ENCODE peak calls at places on chromosomes 16 and 17, in four cellular contexts. K is WTC11, N is GM12878, I is HepG2. O is an unnamed sample.

GRCh38 chr17:75407655-75408352 is 2.3 kb upstream of the GRB2 start:
- DNase-seq in K (no peak), N (no peak), I (no peak), O (no peak)

GRCh38 chr16:9854665-9855064 is 327.6 kb downstream of the GRIN2A start:
- DNase-seq in I (no peak), N (no peak), K (no peak), O (no peak)

GRCh38 chr16:88747588-88748301 is 37.3 kb downstream of the PIEZO1 start:
- DNase-seq in N (no peak), K (peak), I (peak), O (peak)

GRCh38 chr16:72198021-72198420 is 26.1 kb upstream of the PMFBP1 start:
- DNase-seq in K (no peak), I (no peak), N (no peak), O (no peak)

GRCh38 chr17:1083451-1084187 is 86.7 kb downstream of the TIMM22 start:
- DNase-seq in N (no peak), K (no peak), I (no peak), O (no peak)

GRCh38 chr16:27644165-27644564 is 94.2 kb downstream of the KATNIP start:
- DNase-seq in N (no peak), I (no peak), K (no peak), O (no peak)

GRCh38 chr17:28861393-28862203 is 6.8 kb downstream of the ERAL1 start:
- DNase-seq in K (peak), N (no peak), I (no peak), O (peak)

GRCh38 chr17:81513669-81514484 is 1.3 kb upstream of the ACTG1 start:
- DNase-seq in N (no peak), K (peak), I (peak), O (peak)

GRCh38 chr16:81493755-81494433 is 49.3 kb downstream of the CMIP start:
- DNase-seq in I (peak), K (no peak), N (no peak), O (peak)

GRCh38 chr16:89880477-89881367 is 7.3 kb downstream of the TCF25 start:
- DNase-seq in N (no peak), I (no peak), K (no peak), O (no peak)

GRCh38 chr16:52786105-52786504 is 239.2 kb upstream of the TOX3 start:
- DNase-seq in I (no peak), N (no peak), K (no peak), O (no peak)

GRCh38 chr16:11315499-11315898 is 29.8 kb upstream of the RMI2 start:
- DNase-seq in K (peak), N (no peak), I (no peak), O (no peak)
- TF ChIP-seq CREM in K (no peak), N (no peak), I (no peak), O (no peak)

DNA sequence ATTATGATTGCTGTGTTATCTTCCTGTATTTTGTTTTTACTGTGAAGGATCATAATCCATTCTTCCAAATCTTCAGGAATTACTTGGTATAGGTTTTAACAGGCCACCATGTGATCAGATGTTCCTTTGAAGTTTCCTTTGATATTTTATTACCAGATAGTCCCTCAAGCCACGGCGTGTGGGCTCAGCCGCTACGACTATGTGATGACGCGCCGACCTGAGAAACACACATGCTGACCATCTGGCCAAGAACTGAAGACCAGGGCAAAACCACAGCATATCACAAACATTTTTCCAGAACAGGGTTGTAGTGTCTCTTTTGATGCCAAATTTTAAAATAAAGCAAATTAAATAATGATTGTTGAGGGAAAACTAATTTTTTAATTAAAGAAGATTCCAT is 47.3 kb downstream of the ZCCHC14 start:
- DNase-seq in K (no peak), I (no peak), N (no peak), O (no peak)
- TF ChIP-seq CREM in K (no peak), I (no peak), N (no peak), O (no peak)

DNA sequence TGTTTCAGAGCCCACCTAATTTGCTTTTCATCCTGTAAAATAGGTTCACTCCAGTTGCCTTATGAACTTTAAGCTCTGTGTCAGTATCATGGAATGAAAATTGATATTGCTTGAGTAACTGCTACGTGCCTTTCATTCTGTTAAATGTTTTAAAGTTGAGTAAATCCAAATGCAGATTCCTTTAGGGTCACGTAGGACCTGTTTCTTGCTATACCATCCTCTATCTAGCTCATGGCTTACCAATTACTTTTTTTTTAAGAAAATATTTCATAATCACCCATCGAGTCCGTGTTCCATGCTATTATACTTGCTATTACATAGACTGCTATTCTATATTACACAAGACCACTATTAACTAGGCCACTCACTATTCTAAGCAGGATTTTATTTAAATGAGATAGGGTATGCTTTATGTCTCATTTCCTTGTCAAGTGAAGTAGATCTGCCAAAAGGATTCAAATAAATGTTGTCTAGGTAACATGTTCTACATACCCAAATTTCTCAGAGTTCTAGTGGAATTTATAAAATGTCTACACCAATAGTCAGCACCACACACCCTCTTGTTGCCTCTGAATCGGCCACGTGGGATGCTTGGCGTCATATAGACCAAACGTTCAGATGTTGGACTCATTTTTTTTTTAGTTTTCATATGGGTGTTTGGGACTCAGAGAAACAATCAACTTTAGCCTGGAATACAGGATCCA is 11.9 kb downstream of the ANKFN1 start:
- DNase-seq in I (no peak), K (no peak), N (no peak), O (no peak)
- TF ChIP-seq CREM in I (no peak), K (no peak), N (no peak), O (no peak)

DNA sequence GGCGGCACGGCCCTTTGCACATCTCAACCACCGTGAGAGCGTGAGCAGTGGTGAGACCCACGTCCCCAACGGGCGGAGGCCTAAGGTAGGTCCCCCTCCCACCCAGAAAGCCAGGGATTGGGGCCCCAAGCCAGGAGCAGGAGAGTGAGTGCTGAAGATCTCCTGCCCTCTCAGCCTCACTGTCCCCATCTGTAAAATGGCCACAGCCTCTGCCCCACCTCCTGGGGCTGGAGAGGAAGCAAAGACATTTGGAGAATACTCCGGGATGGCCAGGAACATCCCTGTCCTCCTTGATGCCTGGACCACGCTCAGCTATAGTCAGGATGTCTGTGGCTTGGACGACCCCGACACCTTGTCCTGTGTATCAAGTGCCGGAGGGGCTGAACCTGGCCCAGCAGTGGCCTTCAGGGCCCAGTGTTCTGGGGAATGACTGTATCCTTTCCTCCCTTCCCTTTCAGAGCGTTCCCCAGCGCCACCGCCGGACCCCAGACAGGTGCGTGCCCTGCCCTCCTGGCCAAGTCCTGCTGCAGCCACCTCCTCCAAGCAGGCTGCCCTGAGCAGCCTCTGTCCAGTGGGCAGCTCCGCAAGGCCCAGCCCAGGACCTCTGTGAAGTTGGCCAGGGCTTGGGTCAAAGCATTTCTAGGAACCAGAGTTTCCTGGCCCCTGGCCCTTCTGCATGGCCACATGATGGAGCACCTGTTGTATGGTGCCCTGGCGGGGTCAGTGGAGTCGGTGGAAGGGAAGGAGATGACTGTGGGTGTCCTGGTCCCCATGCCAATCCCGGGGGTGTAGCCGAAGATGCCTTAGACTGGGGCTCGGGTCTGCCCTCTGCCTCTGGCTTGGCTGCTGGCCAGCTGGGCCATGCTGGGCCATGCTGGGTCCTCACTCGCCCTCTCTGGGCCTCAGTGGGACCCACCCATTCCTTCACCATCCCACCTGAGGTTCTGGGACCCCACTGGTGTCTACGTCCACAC is 38.4 kb downstream of the ADCY7 start:
- DNase-seq in N (no peak), I (no peak), K (no peak), O (no peak)
- TF ChIP-seq CREM in N (no peak), I (no peak), K (no peak), O (no peak)

GRCh38 chr16:3580271-3580670 is 3.1 kb upstream of the NLRC3 start:
- DNase-seq in K (no peak), I (no peak), N (no peak), O (no peak)
- TF ChIP-seq CREM in K (no peak), I (no peak), N (no peak), O (no peak)

GRCh38 chr16:67280090-67281015 is 1.0 kb downstream of the PLEKHG4 start:
- DNase-seq in K (no peak), I (no peak), N (no peak), O (no peak)

GRCh38 chr16:67277294-67277998 is 1.9 kb upstream of the PLEKHG4 start:
- DNase-seq in N (no peak), K (no peak), I (peak), O (peak)

GRCh38 chr16:67278773-67279295 is 498 bp upstream of the PLEKHG4 start:
- DNase-seq in K (peak), N (no peak), I (no peak), O (peak)

GRCh38 chr16:67279296-67280089 is at the start of gene PLEKHG4:
- DNase-seq in K (peak), N (peak), I (peak), O (peak)

DNA sequence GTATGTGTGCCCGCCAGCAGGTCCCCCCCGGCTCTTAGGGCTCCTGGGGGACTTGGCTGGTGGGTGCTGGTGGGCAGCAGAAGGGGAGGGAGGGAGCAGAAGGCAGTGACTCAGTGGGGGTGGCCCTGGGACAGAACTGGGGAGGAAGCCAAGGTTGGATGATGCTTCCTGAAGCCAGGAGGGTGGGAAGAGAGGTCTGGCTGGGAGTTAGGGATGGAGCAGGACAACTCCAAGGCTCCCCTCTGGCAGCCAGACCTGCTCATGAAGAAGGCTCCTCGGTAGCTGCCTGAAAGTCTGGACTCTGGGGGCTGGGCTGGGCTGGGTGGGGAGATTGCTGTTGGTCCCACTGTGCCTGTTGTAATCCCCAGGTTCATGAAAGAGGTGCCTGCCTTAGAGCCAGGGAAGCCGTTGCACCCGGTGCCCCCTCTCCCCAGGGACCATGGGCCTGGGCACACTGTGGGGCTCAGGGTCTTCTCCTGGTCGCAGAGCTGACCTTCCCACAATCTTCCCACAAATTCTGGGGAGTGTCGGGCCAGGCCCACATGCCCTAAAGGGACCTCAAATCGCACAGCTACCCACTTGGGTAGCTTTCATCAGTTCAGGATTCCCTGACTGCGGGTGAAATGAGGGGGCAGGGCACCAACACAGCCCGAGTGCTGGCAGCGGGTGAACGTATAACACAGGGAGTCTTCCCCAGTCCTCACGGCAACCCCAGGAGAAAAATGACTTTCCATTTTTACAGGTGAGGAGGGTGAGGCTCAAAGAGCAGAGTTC is 1.1 kb upstream of the PLEKHG4 start:
- DNase-seq in K (no peak), N (no peak), I (peak), O (no peak)
- TF ChIP-seq CREM in K (no peak), N (no peak), I (no peak), O (no peak)

DNA sequence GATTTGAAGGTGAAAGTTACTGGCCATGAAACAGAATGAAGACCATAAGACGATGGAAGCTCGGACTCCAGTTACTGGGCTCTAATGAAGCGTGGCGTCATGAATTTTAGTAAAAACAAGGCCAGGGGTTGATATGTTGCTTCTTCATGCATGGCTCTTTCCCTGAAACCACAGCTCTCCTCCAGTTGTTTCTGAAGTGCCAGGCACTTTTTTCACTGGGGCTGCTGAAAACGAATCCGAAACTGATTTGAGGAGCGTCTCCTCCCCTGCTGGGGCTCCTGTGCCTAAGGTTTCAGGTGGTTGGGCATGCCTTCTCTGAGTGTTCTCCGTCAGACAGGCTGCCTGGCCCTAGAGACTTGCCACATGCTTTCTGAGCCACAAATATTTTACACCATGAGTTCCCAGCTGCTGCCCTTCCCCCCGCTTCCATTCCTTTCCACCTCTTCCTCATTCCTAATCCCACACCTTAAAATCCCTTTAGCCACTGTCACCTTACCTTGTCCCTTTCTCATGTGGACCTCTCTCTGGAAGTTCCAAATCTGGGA is 3.7 kb upstream of the MYL4 start:
- DNase-seq in K (peak), I (no peak), N (peak), O (no peak)
- TF ChIP-seq CREM in K (no peak), I (no peak), N (peak), O (no peak)

O was measured in K562.